ENCODE peak calls at places on chromosomes 6 and 20, in five cellular contexts. One of them, this sample, is unnamed.
A peak's percentile ranks its signal among the peaks of the same experiment; 100 is the strongest.

GRCh38 chr6:22656696-22657340 is 87.5 kb downstream of the HDGFL1 start:
- DNase-seq in thoracic aorta: no peak
- DNase-seq in IMR-90: no peak
- DNase-seq in endodermal cell: no peak
- DNase-seq in GM12878: no peak
- DNase-seq in this sample: no peak

GRCh38 chr6:32146287-32146686 is 5.5 kb downstream of the PRRT1 start:
- DNase-seq in thoracic aorta: no peak
- DNase-seq in IMR-90: no peak
- DNase-seq in endodermal cell: no peak
- DNase-seq in GM12878: no peak
- DNase-seq in this sample: no peak

GRCh38 chr6:36678488-36679042 is at the start of gene CDKN1A:
- DNase-seq in thoracic aorta: peak; percentile 76
- DNase-seq in IMR-90: peak; percentile 93
- DNase-seq in endodermal cell: peak; percentile 96
- DNase-seq in GM12878: no peak
- DNase-seq in this sample: peak; percentile 86

GRCh38 chr6:124967444-124967843 is 5.2 kb downstream of the RNF217 start:
- DNase-seq in thoracic aorta: no peak
- DNase-seq in IMR-90: peak; percentile 68
- DNase-seq in endodermal cell: no peak
- DNase-seq in GM12878: no peak
- DNase-seq in this sample: no peak

GRCh38 chr6:83265384-83265783 is 72.2 kb downstream of the RWDD2A start:
- DNase-seq in thoracic aorta: no peak
- DNase-seq in IMR-90: peak; percentile 73
- DNase-seq in endodermal cell: no peak
- DNase-seq in GM12878: no peak
- DNase-seq in this sample: no peak

GRCh38 chr20:5316188-5317158 is at the start of gene PROKR2:
- DNase-seq in thoracic aorta: no peak
- DNase-seq in IMR-90: no peak
- DNase-seq in endodermal cell: peak; percentile 91
- DNase-seq in GM12878: no peak
- DNase-seq in this sample: no peak

GRCh38 chr6:32933661-32934085 is 7.2 kb downstream of the HLA-DMB start:
- DNase-seq in thoracic aorta: peak; percentile 51
- DNase-seq in IMR-90: peak; percentile 73
- DNase-seq in endodermal cell: peak; percentile 91
- DNase-seq in GM12878: peak; percentile 38
- DNase-seq in this sample: no peak

GRCh38 chr6:56594699-56595098 is 48.0 kb downstream of the DST start:
- DNase-seq in thoracic aorta: no peak
- DNase-seq in IMR-90: no peak
- DNase-seq in endodermal cell: no peak
- DNase-seq in GM12878: peak; percentile 24
- DNase-seq in this sample: no peak

GRCh38 chr20:18989736-18990474 is 176.3 kb downstream of the SCP2D1 start:
- DNase-seq in thoracic aorta: no peak
- DNase-seq in IMR-90: no peak
- DNase-seq in endodermal cell: no peak
- DNase-seq in GM12878: no peak
- DNase-seq in this sample: peak; percentile 63

GRCh38 chr6:28710466-28711191 is 184.9 kb downstream of the GPX5 start:
- DNase-seq in thoracic aorta: no peak
- DNase-seq in IMR-90: peak; percentile 58
- DNase-seq in endodermal cell: peak; percentile 89
- DNase-seq in GM12878: no peak
- DNase-seq in this sample: no peak

GRCh38 chr20:62447143-62447869 is 20.0 kb upstream of the RBBP8NL start:
- DNase-seq in thoracic aorta: no peak
- DNase-seq in IMR-90: no peak
- DNase-seq in endodermal cell: no peak
- DNase-seq in GM12878: no peak
- DNase-seq in this sample: no peak

GRCh38 chr6:73309784-73310502 is 44.1 kb downstream of the DPPA5 start:
- DNase-seq in thoracic aorta: no peak
- DNase-seq in IMR-90: peak; percentile 52
- DNase-seq in endodermal cell: peak; percentile 84
- DNase-seq in GM12878: no peak
- DNase-seq in this sample: no peak

GRCh38 chr6:26304213-26305096 is 60.5 kb upstream of the BTN3A2 start:
- DNase-seq in thoracic aorta: no peak
- DNase-seq in IMR-90: peak; percentile 70
- DNase-seq in endodermal cell: no peak
- DNase-seq in GM12878: no peak
- DNase-seq in this sample: no peak

GRCh38 chr20:13995841-13996240 is 525 bp downstream of the MACROD2 start:
- DNase-seq in thoracic aorta: no peak
- DNase-seq in IMR-90: no peak
- DNase-seq in endodermal cell: peak; percentile 79
- DNase-seq in GM12878: no peak
- DNase-seq in this sample: no peak

GRCh38 chr6:28981391-28981832 is 23.7 kb downstream of the ZNF311 start:
- DNase-seq in thoracic aorta: no peak
- DNase-seq in IMR-90: peak; percentile 59
- DNase-seq in endodermal cell: peak; percentile 86
- DNase-seq in GM12878: peak; percentile 64
- DNase-seq in this sample: peak; percentile 85

GRCh38 chr20:50911030-50911429 is 20.2 kb downstream of the ADNP start:
- DNase-seq in thoracic aorta: no peak
- DNase-seq in IMR-90: peak; percentile 85
- DNase-seq in endodermal cell: no peak
- DNase-seq in GM12878: no peak
- DNase-seq in this sample: no peak

GRCh38 chr6:43231735-43232450 is 2.6 kb upstream of the DNPH1 start:
- DNase-seq in thoracic aorta: no peak
- DNase-seq in IMR-90: no peak
- DNase-seq in endodermal cell: no peak
- DNase-seq in GM12878: no peak
- DNase-seq in this sample: no peak

GRCh38 chr6:13427838-13428527 is 59.4 kb downstream of the GFOD1 start:
- DNase-seq in thoracic aorta: no peak
- DNase-seq in IMR-90: no peak
- DNase-seq in endodermal cell: peak; percentile 84
- DNase-seq in GM12878: peak; percentile 98
- DNase-seq in this sample: no peak

GRCh38 chr6:25035451-25036435 is 100.0 kb upstream of the RIPOR2 start:
- DNase-seq in thoracic aorta: no peak
- DNase-seq in IMR-90: no peak
- DNase-seq in endodermal cell: peak; percentile 65
- DNase-seq in GM12878: no peak
- DNase-seq in this sample: no peak

GRCh38 chr6:151128764-151129370 is 110.9 kb upstream of the AKAP12 start:
- DNase-seq in thoracic aorta: no peak
- DNase-seq in IMR-90: no peak
- DNase-seq in endodermal cell: peak; percentile 76
- DNase-seq in GM12878: no peak
- DNase-seq in this sample: no peak

GRCh38 chr6:65170273-65170672 is 536.8 kb downstream of the EYS start:
- DNase-seq in thoracic aorta: no peak
- DNase-seq in IMR-90: peak; percentile 18
- DNase-seq in endodermal cell: no peak
- DNase-seq in GM12878: no peak
- DNase-seq in this sample: no peak

GRCh38 chr6:168156742-168157265 is 77.8 kb upstream of the FRMD1 start:
- DNase-seq in thoracic aorta: no peak
- DNase-seq in IMR-90: no peak
- DNase-seq in endodermal cell: peak; percentile 31
- DNase-seq in GM12878: no peak
- DNase-seq in this sample: no peak

GRCh38 chr6:122652431-122652830 is 42.2 kb downstream of the PKIB start:
- DNase-seq in thoracic aorta: no peak
- DNase-seq in IMR-90: peak; percentile 24
- DNase-seq in endodermal cell: no peak
- DNase-seq in GM12878: no peak
- DNase-seq in this sample: no peak

GRCh38 chr6:26475823-26476729 is 18.3 kb downstream of the BTN2A1 start:
- DNase-seq in thoracic aorta: no peak
- DNase-seq in IMR-90: peak; percentile 27
- DNase-seq in endodermal cell: peak; percentile 64
- DNase-seq in GM12878: no peak
- DNase-seq in this sample: no peak

GRCh38 chr20:1803216-1804128 is 91.7 kb upstream of the SIRPA start:
- DNase-seq in thoracic aorta: no peak
- DNase-seq in IMR-90: peak; percentile 60
- DNase-seq in endodermal cell: peak; percentile 88
- DNase-seq in GM12878: no peak
- DNase-seq in this sample: peak; percentile 77

GRCh38 chr20:16175322-16175721 is 397.9 kb downstream of the KIF16B start:
- DNase-seq in thoracic aorta: no peak
- DNase-seq in IMR-90: no peak
- DNase-seq in endodermal cell: no peak
- DNase-seq in GM12878: peak; percentile 17
- DNase-seq in this sample: no peak

GRCh38 chr6:114997813-114998292 is 655.0 kb upstream of the HS3ST5 start:
- DNase-seq in thoracic aorta: no peak
- DNase-seq in IMR-90: no peak
- DNase-seq in endodermal cell: no peak
- DNase-seq in GM12878: peak; percentile 57
- DNase-seq in this sample: no peak

GRCh38 chr20:13139459-13140150 is 81.5 kb upstream of the ISM1 start:
- DNase-seq in thoracic aorta: no peak
- DNase-seq in IMR-90: no peak
- DNase-seq in endodermal cell: no peak
- DNase-seq in GM12878: no peak
- DNase-seq in this sample: no peak

GRCh38 chr6:79868098-79868722 is 79.1 kb downstream of the ELOVL4 start:
- DNase-seq in thoracic aorta: no peak
- DNase-seq in IMR-90: peak; percentile 62
- DNase-seq in endodermal cell: peak; percentile 64
- DNase-seq in GM12878: peak; percentile 20
- DNase-seq in this sample: no peak

GRCh38 chr6:5422321-5422915 is 161.1 kb downstream of the FARS2 start:
- DNase-seq in thoracic aorta: no peak
- DNase-seq in IMR-90: peak; percentile 62
- DNase-seq in endodermal cell: peak; percentile 86
- DNase-seq in GM12878: no peak
- DNase-seq in this sample: no peak

GRCh38 chr6:26186652-26187051 is 99.4 kb downstream of the HFE start:
- DNase-seq in thoracic aorta: no peak
- DNase-seq in IMR-90: no peak
- DNase-seq in endodermal cell: peak; percentile 40
- DNase-seq in GM12878: no peak
- DNase-seq in this sample: no peak

GRCh38 chr20:23048283-23049200 is 930 bp downstream of the THBD start:
- DNase-seq in thoracic aorta: no peak
- DNase-seq in IMR-90: peak; percentile 1
- DNase-seq in endodermal cell: peak; percentile 90
- DNase-seq in GM12878: no peak
- DNase-seq in this sample: peak; percentile 83
- TF ChIP-seq CTCF in thoracic aorta: peak; percentile 63
- TF ChIP-seq CTCF in IMR-90: peak; percentile 16
- TF ChIP-seq CTCF in endodermal cell: peak; percentile 82
- TF ChIP-seq CTCF in GM12878: no peak
- TF ChIP-seq CTCF in this sample: peak; percentile 51

GRCh38 chr6:51953246-51953645 is 134.2 kb downstream of the PKHD1 start:
- DNase-seq in thoracic aorta: no peak
- DNase-seq in IMR-90: no peak
- DNase-seq in endodermal cell: no peak
- DNase-seq in GM12878: no peak
- DNase-seq in this sample: no peak

GRCh38 chr6:51951924-51952323 is 135.5 kb downstream of the PKHD1 start:
- DNase-seq in thoracic aorta: no peak
- DNase-seq in IMR-90: no peak
- DNase-seq in endodermal cell: no peak
- DNase-seq in GM12878: no peak
- DNase-seq in this sample: no peak

DNA sequence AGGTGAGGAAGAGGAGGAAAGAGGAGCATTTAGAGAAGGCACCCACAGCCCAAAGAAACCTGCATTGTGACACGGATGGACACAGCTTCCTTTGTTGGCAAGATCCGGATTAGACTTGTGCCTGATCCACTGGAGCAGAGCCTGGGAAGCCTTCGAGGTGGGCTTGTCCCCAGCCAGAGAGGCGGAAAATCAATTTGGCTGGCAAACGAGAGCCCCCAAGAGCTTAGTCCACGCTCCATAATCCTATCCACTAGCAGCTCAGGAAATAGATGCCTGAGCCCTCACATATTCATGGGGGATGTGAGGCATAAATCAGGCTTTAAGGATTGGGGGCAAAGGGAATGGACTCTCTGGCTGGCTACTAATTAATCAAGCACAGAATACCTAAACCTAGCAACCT is 138.0 kb downstream of the PKHD1 start:
- DNase-seq in thoracic aorta: no peak
- DNase-seq in IMR-90: no peak
- DNase-seq in endodermal cell: no peak
- DNase-seq in GM12878: no peak
- DNase-seq in this sample: no peak
- H3K27ac ChIP-seq in thoracic aorta: no peak overlapping the region
- H3K27ac ChIP-seq in IMR-90: no peak overlapping the region
- H3K27ac ChIP-seq in endodermal cell: no peak overlapping the region
- H3K27ac ChIP-seq in GM12878: no peak overlapping the region
- H3K27ac ChIP-seq in this sample: no peak overlapping the region

GRCh38 chr20:33463332-33464101 is 20.0 kb upstream of the SNTA1 start:
- DNase-seq in thoracic aorta: no peak
- DNase-seq in IMR-90: no peak
- DNase-seq in endodermal cell: no peak
- DNase-seq in GM12878: no peak
- DNase-seq in this sample: peak; percentile 27

GRCh38 chr20:33460711-33461110 is 17.1 kb upstream of the SNTA1 start:
- DNase-seq in thoracic aorta: no peak
- DNase-seq in IMR-90: no peak
- DNase-seq in endodermal cell: peak; percentile 67
- DNase-seq in GM12878: no peak
- DNase-seq in this sample: no peak

GRCh38 chr20:33459599-33459998 is 16.0 kb upstream of the SNTA1 start:
- DNase-seq in thoracic aorta: no peak
- DNase-seq in IMR-90: no peak
- DNase-seq in endodermal cell: no peak
- DNase-seq in GM12878: no peak
- DNase-seq in this sample: no peak
- H3K36me3 ChIP-seq in thoracic aorta: no peaks in the 10 kb centered on the region
- H3K36me3 ChIP-seq in IMR-90: no peaks in the 10 kb centered on the region
- H3K36me3 ChIP-seq in endodermal cell: no peaks in the 10 kb centered on the region
- H3K36me3 ChIP-seq in GM12878: no peaks in the 10 kb centered on the region
- H3K36me3 ChIP-seq in this sample: no peaks in the 10 kb centered on the region

GRCh38 chr20:35700625-35701148 is 1.5 kb downstream of the ROMO1 start:
- DNase-seq in thoracic aorta: no peak
- DNase-seq in IMR-90: no peak
- DNase-seq in endodermal cell: peak; percentile 57
- DNase-seq in GM12878: no peak
- DNase-seq in this sample: no peak

GRCh38 chr20:35699914-35700624 is 864 bp downstream of the ROMO1 start:
- DNase-seq in thoracic aorta: no peak
- DNase-seq in IMR-90: peak; percentile 29
- DNase-seq in endodermal cell: no peak
- DNase-seq in GM12878: no peak
- DNase-seq in this sample: no peak

GRCh38 chr20:35698298-35699126 is 640 bp downstream of the NFS1 start:
- DNase-seq in thoracic aorta: no peak
- DNase-seq in IMR-90: no peak
- DNase-seq in endodermal cell: peak; percentile 67
- DNase-seq in GM12878: no peak
- DNase-seq in this sample: no peak

GRCh38 chr20:35697696-35698297 is 1.4 kb downstream of the NFS1 start:
- DNase-seq in thoracic aorta: no peak
- DNase-seq in IMR-90: no peak
- DNase-seq in endodermal cell: no peak
- DNase-seq in GM12878: no peak
- DNase-seq in this sample: peak; percentile 62

GRCh38 chr20:35699127-35699913 is at the start of the genes NFS1 and ROMO1:
- DNase-seq in thoracic aorta: peak; percentile 39
- DNase-seq in IMR-90: peak; percentile 76
- DNase-seq in endodermal cell: peak; percentile 96
- DNase-seq in GM12878: peak; percentile 36
- DNase-seq in this sample: peak; percentile 92
- TF ChIP-seq CTCF in thoracic aorta: peak; percentile 39
- TF ChIP-seq CTCF in IMR-90: peak; percentile 34
- TF ChIP-seq CTCF in endodermal cell: no peak
- TF ChIP-seq CTCF in GM12878: peak; percentile 24
- TF ChIP-seq CTCF in this sample: peak; percentile 35